ENCODE peak calls at places on chromosomes 7 and 10, in five cellular contexts. G, C, X, F and I are unnamed samples.
A peak's percentile ranks its signal among the peaks of the same experiment; 100 is the strongest.

GRCh38 chr10:75788394-75789205 is 357.2 kb downstream of the LRMDA start:
- DNase-seq in C (no peak), X (peak; percentile 60), G (no peak), F (no peak), I (no peak)

GRCh38 chr10:3803295-3803883 is 18.4 kb upstream of the KLF6 start:
- DNase-seq in C (no peak), G (no peak), X (no peak), F (no peak), I (no peak)

GRCh38 chr7:129553861-129554530 is 51.7 kb downstream of the SMKR1 start:
- DNase-seq in X (peak; percentile 14), G (no peak), F (no peak), C (no peak), I (peak; percentile 78)

GRCh38 chr7:81469299-81470083 is 300.4 kb downstream of the HGF start:
- DNase-seq in X (no peak), F (no peak), G (no peak), C (no peak), I (no peak)

GRCh38 chr10:45373783-45374450 is at the start of gene ALOX5:
- DNase-seq in G (peak; percentile 80), C (peak; percentile 79), F (no peak), X (peak; percentile 70), I (no peak)

GRCh38 chr7:13279854-13280435 is 592.5 kb downstream of the ARL4A start:
- DNase-seq in G (no peak), X (no peak), F (no peak), C (no peak), I (peak; percentile 7)

GRCh38 chr10:12938271-12938670 is 63.2 kb downstream of the CCDC3 start:
- DNase-seq in G (no peak), C (no peak), X (no peak), F (peak; percentile 2), I (no peak)

GRCh38 chr10:44929356-44930113 is 18.4 kb downstream of the TMEM72 start:
- DNase-seq in C (no peak), G (no peak), F (peak; percentile 78), X (no peak), I (no peak)

GRCh38 chr10:132711618-132712051 is 74.3 kb downstream of the NKX6-2 start:
- DNase-seq in G (no peak), F (peak; percentile 70), X (no peak), C (no peak), I (no peak)

GRCh38 chr7:124536156-124536762 is 229.3 kb downstream of the GPR37 start:
- DNase-seq in F (no peak), G (no peak), C (no peak), X (no peak), I (no peak)

GRCh38 chr10:91768123-91768522 is 30.1 kb upstream of the TNKS2 start:
- DNase-seq in G (no peak), F (no peak), C (no peak), X (no peak), I (no peak)

GRCh38 chr10:96229568-96230030 is 41.8 kb downstream of the BLNK start:
- DNase-seq in F (peak; percentile 89), G (peak; percentile 87), C (peak; percentile 86), X (peak; percentile 86), I (peak; percentile 60)

GRCh38 chr7:112360681-112361080 is 89.6 kb upstream of the IFRD1 start:
- DNase-seq in C (no peak), F (no peak), G (no peak), X (no peak), I (no peak)

GRCh38 chr7:98697485-98698240 is 80.6 kb downstream of the NPTX2 start:
- DNase-seq in C (no peak), F (no peak), X (no peak), G (no peak), I (no peak)

GRCh38 chr7:26292768-26293560 is 1.3 kb downstream of the SNX10 start:
- DNase-seq in F (peak; percentile 58), G (no peak), C (peak; percentile 9), X (peak; percentile 19), I (no peak)

GRCh38 chr7:134639061-134639460 is 7.6 kb upstream of the BPGM start:
- DNase-seq in G (no peak), F (no peak), C (no peak), X (no peak), I (no peak)

GRCh38 chr10:132066812-132067211 is 1.1 kb downstream of the JAKMIP3 start:
- DNase-seq in X (no peak), C (no peak), G (no peak), F (peak; percentile 37), I (no peak)

GRCh38 chr10:70462349-70462984 is 16.1 kb upstream of the PALD1 start:
- DNase-seq in C (peak; percentile 24), G (peak; percentile 45), X (peak; percentile 95), F (no peak), I (peak; percentile 89)

GRCh38 chr7:52189153-52189778 is 846.2 kb upstream of the POM121L12 start:
- DNase-seq in F (no peak), C (no peak), G (no peak), X (no peak), I (no peak)

GRCh38 chr10:133261726-133262325 is 14.8 kb downstream of the ADAM8 start:
- DNase-seq in C (peak; percentile 91), X (peak; percentile 93), F (peak; percentile 97), G (peak; percentile 92), I (peak; percentile 61)

GRCh38 chr10:78579586-78579985 is 489.2 kb upstream of the ZMIZ1 start:
- DNase-seq in X (no peak), F (peak; percentile 57), C (no peak), G (no peak), I (no peak)

GRCh38 chr7:151507806-151508205 is 11.9 kb downstream of the RHEB start:
- DNase-seq in X (no peak), C (no peak), F (no peak), G (no peak), I (no peak)

GRCh38 chr7:139426258-139427028 is 57.0 kb downstream of the KLRG2 start:
- DNase-seq in F (no peak), G (no peak), X (no peak), C (no peak), I (no peak)

GRCh38 chr10:123270221-123270620 is 116.0 kb downstream of the BUB3 start:
- DNase-seq in C (no peak), F (no peak), G (no peak), X (no peak), I (peak; percentile 26)

GRCh38 chr10:29736325-29737208 is 101.8 kb upstream of the SVIL start:
- DNase-seq in F (peak; percentile 90), G (peak; percentile 67), X (peak; percentile 56), C (peak; percentile 70), I (peak; percentile 89)
- TF ChIP-seq POLR2A in F (no peak), G (no peak), X (peak; percentile 63), C (peak; percentile 57), I (no peak)

DNA sequence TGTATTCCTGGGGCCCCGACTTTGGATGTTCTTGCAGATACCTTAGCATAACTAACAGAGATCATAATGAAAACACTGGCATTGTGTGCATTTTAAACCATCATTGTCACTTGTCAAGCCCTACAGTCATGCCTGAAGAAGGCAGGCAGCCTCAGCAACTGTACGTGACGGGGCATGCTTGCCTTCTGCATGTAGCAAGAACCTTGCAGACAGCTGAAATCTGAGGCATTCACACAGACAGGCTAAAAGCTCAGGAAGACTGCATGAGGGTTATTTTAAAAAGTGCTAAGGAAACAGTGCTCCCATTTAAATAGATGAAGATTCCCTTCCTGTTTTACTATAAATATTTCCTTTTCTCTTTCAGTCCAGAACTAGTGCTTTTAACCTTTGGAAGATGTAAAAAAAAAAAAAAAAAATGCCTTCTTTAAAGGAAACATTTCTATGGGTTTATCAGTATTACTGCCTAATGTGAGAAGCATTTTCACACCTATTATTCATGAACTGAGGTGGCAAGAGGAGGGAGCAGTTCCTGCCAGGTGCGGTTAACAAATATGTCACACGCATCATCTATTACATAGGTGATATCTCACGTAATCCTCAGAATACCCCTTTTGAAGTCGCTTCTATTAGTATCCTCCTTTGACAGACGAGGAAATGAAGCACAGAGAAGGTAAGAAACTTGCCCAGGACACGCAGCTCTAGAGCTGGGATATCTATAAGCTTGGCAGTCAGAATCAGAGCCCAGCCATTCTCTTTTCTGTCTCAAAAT is 88.1 kb downstream of the PRKCQ start:
- DNase-seq in C (no peak), F (no peak), G (no peak), X (no peak), I (no peak)
- TF ChIP-seq POLR2A in C (no peak), F (no peak), G (no peak), X (no peak), I (no peak)

GRCh38 chr7:137983308-137984008 is 18.4 kb downstream of the CREB3L2 start:
- DNase-seq in F (no peak), X (no peak), G (no peak), C (no peak), I (no peak)

GRCh38 chr7:137984181-137985041 is 17.5 kb downstream of the CREB3L2 start:
- DNase-seq in C (no peak), X (no peak), G (no peak), F (no peak), I (no peak)

GRCh38 chr7:137980308-137980707 is 21.6 kb downstream of the CREB3L2 start:
- DNase-seq in F (no peak), X (no peak), C (no peak), G (no peak), I (no peak)

GRCh38 chr7:137981175-137981574 is 20.7 kb downstream of the CREB3L2 start:
- DNase-seq in X (no peak), G (no peak), F (no peak), C (no peak), I (no peak)

GRCh38 chr7:137981668-137982067 is 20.2 kb downstream of the CREB3L2 start:
- DNase-seq in X (no peak), F (no peak), G (no peak), C (peak; percentile 27), I (no peak)
- TF ChIP-seq POLR2A in X (no peak), F (no peak), G (no peak), C (no peak), I (no peak)

GRCh38 chr10:28090506-28090905 is 91.6 kb upstream of the ODAD2 start:
- DNase-seq in X (no peak), F (no peak), C (no peak), G (no peak), I (no peak)

GRCh38 chr10:28087675-28088351 is 88.9 kb upstream of the ODAD2 start:
- DNase-seq in G (no peak), X (no peak), F (no peak), C (no peak), I (no peak)

GRCh38 chr10:28094121-28094520 is 95.2 kb upstream of the ODAD2 start:
- DNase-seq in G (no peak), X (no peak), F (no peak), C (no peak), I (no peak)

GRCh38 chr10:28091913-28092312 is 93.0 kb upstream of the ODAD2 start:
- DNase-seq in G (no peak), F (no peak), X (no peak), C (no peak), I (no peak)

GRCh38 chr10:28089467-28089866 is 90.6 kb upstream of the ODAD2 start:
- DNase-seq in G (no peak), X (no peak), C (no peak), F (no peak), I (peak; percentile 25)
- TF ChIP-seq POLR2A in G (no peak), X (no peak), C (no peak), F (no peak), I (no peak)

GRCh38 chr10:49183596-49184542 is 4.3 kb downstream of the TMEM273 start:
- DNase-seq in G (peak; percentile 18), X (no peak), F (peak; percentile 58), C (no peak), I (no peak)
- TF ChIP-seq POLR2A in G (no peak), X (no peak), F (no peak), C (no peak), I (no peak)